ENCODE peak calls at places on chromosomes 13 and 19, in five cellular contexts. O is bronchial epithelial cell, H is B cell, U is HFFc6, F is left cardiac atrium. G is an unnamed sample.
A peak's percentile ranks its signal among the peaks of the same experiment; 100 is the strongest.

GRCh38 chr19:46860846-46861690 is at the start of gene ARHGAP35:
- DNase-seq in F (no peak), O (no peak), U (no peak), H (peak; percentile 83), G (peak; percentile 75)

GRCh38 chr19:58042709-58043340 is 9.0 kb downstream of the ZSCAN1 start:
- DNase-seq in U (no peak), F (no peak), H (no peak), O (no peak), G (no peak)

GRCh38 chr19:18590273-18591272 is 2.0 kb downstream of the REX1BD start:
- DNase-seq in O (peak; percentile 71), F (no peak), H (no peak), U (no peak), G (no peak)

GRCh38 chr19:44367024-44367423 is 10.5 kb upstream of the ZNF112 start:
- DNase-seq in O (no peak), H (no peak), F (no peak), U (no peak), G (no peak)

GRCh38 chr13:46647514-46648065 is 94.6 kb downstream of the LRCH1 start:
- DNase-seq in F (no peak), O (no peak), U (no peak), H (no peak), G (no peak)

GRCh38 chr13:106063591-106064308 is 471.7 kb downstream of the EFNB2 start:
- DNase-seq in H (no peak), F (no peak), O (peak; percentile 66), U (peak; percentile 78), G (no peak)

GRCh38 chr13:66076417-66076816 is 1153.7 kb downstream of the PCDH9 start:
- DNase-seq in U (peak; percentile 48), O (peak; percentile 17), F (no peak), H (no peak), G (no peak)

GRCh38 chr19:29285878-29286277 is 72.9 kb upstream of the UQCRFS1 start:
- DNase-seq in F (no peak), H (no peak), O (no peak), U (no peak), G (no peak)

GRCh38 chr13:66618702-66619101 is 611.4 kb downstream of the PCDH9 start:
- DNase-seq in F (no peak), H (no peak), U (peak; percentile 51), O (peak; percentile 52), G (no peak)

GRCh38 chr13:44311011-44311481 is 62.6 kb upstream of the SERP2 start:
- DNase-seq in U (no peak), O (peak; percentile 99), H (no peak), F (no peak), G (no peak)

GRCh38 chr13:34300559-34300958 is 482.6 kb downstream of the RFC3 start:
- DNase-seq in U (no peak), O (peak; percentile 40), H (no peak), F (no peak), G (no peak)

GRCh38 chr13:35531551-35531950 is 55.1 kb upstream of the MAB21L1 start:
- DNase-seq in H (no peak), U (no peak), O (no peak), F (no peak), G (no peak)

GRCh38 chr13:66831317-66831716 is 398.8 kb downstream of the PCDH9 start:
- DNase-seq in H (no peak), U (no peak), F (no peak), O (no peak), G (no peak)

GRCh38 chr13:98041081-98041820 is 87.8 kb downstream of the IPO5 start:
- DNase-seq in O (peak; percentile 45), H (no peak), U (no peak), F (no peak), G (no peak)

GRCh38 chr13:28037399-28037798 is 48.9 kb upstream of the URAD start:
- DNase-seq in H (no peak), F (no peak), O (peak; percentile 36), U (no peak), G (no peak)

GRCh38 chr13:100491164-100491847 is 97.3 kb downstream of the GGACT start:
- DNase-seq in F (peak; percentile 46), H (no peak), U (no peak), O (no peak), G (no peak)

GRCh38 chr19:1136201-1136600 is 32.4 kb downstream of the GPX4 start:
- DNase-seq in O (no peak), U (no peak), F (no peak), H (no peak), G (no peak)

GRCh38 chr19:40486017-40486416 is 19.2 kb downstream of the SPTBN4 start:
- DNase-seq in H (no peak), U (no peak), F (no peak), O (no peak), G (no peak)

GRCh38 chr13:75633285-75633684 is 2.8 kb upstream of the LMO7 start:
- DNase-seq in H (no peak), F (no peak), O (peak; percentile 29), U (peak; percentile 98), G (no peak)

GRCh38 chr19:16041571-16042386 is 34.5 kb upstream of the TPM4 start:
- DNase-seq in H (peak; percentile 78), O (peak; percentile 43), F (peak; percentile 86), U (peak; percentile 50), G (peak; percentile 71)

GRCh38 chr13:113170503-113170902 is 12.1 kb downstream of the PROZ start:
- DNase-seq in F (no peak), U (no peak), H (no peak), O (no peak), G (no peak)

GRCh38 chr13:45879666-45880065 is 28.1 kb upstream of the SIAH3 start:
- DNase-seq in O (peak; percentile 33), H (no peak), F (peak; percentile 47), U (no peak), G (no peak)

GRCh38 chr13:108924154-108924940 is 294.9 kb downstream of the MYO16 start:
- DNase-seq in H (no peak), O (peak; percentile 48), U (peak; percentile 10), F (no peak), G (no peak)

GRCh38 chr19:29302002-29302928 is 89.3 kb upstream of the UQCRFS1 start:
- DNase-seq in U (no peak), H (no peak), F (no peak), O (no peak), G (no peak)

GRCh38 chr19:1665565-1666047 is 13.2 kb upstream of the TCF3 start:
- DNase-seq in O (no peak), H (peak; percentile 58), F (no peak), U (no peak), G (no peak)

GRCh38 chr13:22357132-22357531 is 686.3 kb downstream of the FGF9 start:
- DNase-seq in H (no peak), U (no peak), O (peak; percentile 1), F (no peak), G (no peak)

GRCh38 chr19:2059422-2060201 is 8.6 kb upstream of the MKNK2 start:
- DNase-seq in U (peak; percentile 57), H (no peak), F (peak; percentile 71), O (peak; percentile 28), G (no peak)

GRCh38 chr19:30171795-30172642 is 200.2 kb upstream of the ZNF536 start:
- DNase-seq in O (no peak), F (no peak), H (no peak), U (no peak), G (no peak)

GRCh38 chr13:38223093-38223492 is 126.6 kb upstream of the UFM1 start:
- DNase-seq in F (no peak), H (no peak), O (peak; percentile 26), U (peak; percentile 21), G (no peak)

GRCh38 chr19:2391118-2391725 is 31.2 kb downstream of the TMPRSS9 start:
- DNase-seq in U (peak; percentile 65), O (peak; percentile 69), F (no peak), H (peak; percentile 45), G (peak; percentile 36)

G was measured in naive thymus-derived CD8-positive, alpha-beta T cell.